ENCODE peak calls at places on chromosomes 1 and 21, in six cellular contexts. One of them, this sample, is unnamed. For H3K27me3, the result is how much of the 10 kb centered on the place peaks cover.

GRCh38 chr1:42419449-42419848 is 36.4 kb downstream of the ZMYND12 start:
- DNase-seq in suprapubic skin: no peak
- DNase-seq in upper lobe of left lung: no peak
- DNase-seq in tibial artery: no peak
- DNase-seq in psoas muscle: peak
- DNase-seq in CD4-positive, alpha-beta T cell: no peak
- DNase-seq in this sample: no peak

GRCh38 chr1:247209306-247209900 is 37.6 kb upstream of the ZNF124 start:
- DNase-seq in suprapubic skin: no peak
- DNase-seq in upper lobe of left lung: no peak
- DNase-seq in tibial artery: no peak
- DNase-seq in psoas muscle: no peak
- DNase-seq in CD4-positive, alpha-beta T cell: no peak
- DNase-seq in this sample: no peak

GRCh38 chr1:115977481-115978258 is 1.4 kb downstream of the SLC22A15 start:
- DNase-seq in suprapubic skin: peak
- DNase-seq in upper lobe of left lung: peak
- DNase-seq in tibial artery: peak
- DNase-seq in psoas muscle: no peak
- DNase-seq in CD4-positive, alpha-beta T cell: no peak
- DNase-seq in this sample: no peak

GRCh38 chr21:45306832-45307571 is 19.3 kb upstream of the POFUT2 start:
- DNase-seq in suprapubic skin: peak
- DNase-seq in upper lobe of left lung: peak
- DNase-seq in tibial artery: peak
- DNase-seq in psoas muscle: peak
- DNase-seq in CD4-positive, alpha-beta T cell: no peak
- DNase-seq in this sample: peak

GRCh38 chr1:173042806-173043205 is 7.9 kb downstream of the TNFSF18 start:
- DNase-seq in suprapubic skin: no peak
- DNase-seq in upper lobe of left lung: no peak
- DNase-seq in tibial artery: no peak
- DNase-seq in psoas muscle: no peak
- DNase-seq in CD4-positive, alpha-beta T cell: no peak
- DNase-seq in this sample: no peak

GRCh38 chr1:75136158-75136815 is 2.1 kb downstream of the LHX8 start:
- DNase-seq in suprapubic skin: no peak
- DNase-seq in upper lobe of left lung: no peak
- DNase-seq in tibial artery: no peak
- DNase-seq in psoas muscle: no peak
- DNase-seq in CD4-positive, alpha-beta T cell: no peak
- DNase-seq in this sample: no peak

GRCh38 chr1:1833916-1834325 is 55.7 kb upstream of the NADK start:
- DNase-seq in suprapubic skin: no peak
- DNase-seq in upper lobe of left lung: no peak
- DNase-seq in tibial artery: no peak
- DNase-seq in psoas muscle: no peak
- DNase-seq in CD4-positive, alpha-beta T cell: no peak
- DNase-seq in this sample: no peak

GRCh38 chr1:202117898-202118371 is 4.8 kb upstream of the GPR37L1 start:
- DNase-seq in suprapubic skin: no peak
- DNase-seq in upper lobe of left lung: no peak
- DNase-seq in tibial artery: no peak
- DNase-seq in psoas muscle: no peak
- DNase-seq in CD4-positive, alpha-beta T cell: no peak
- DNase-seq in this sample: no peak

GRCh38 chr1:50707824-50708223 is 252.2 kb downstream of the FAF1 start:
- DNase-seq in suprapubic skin: no peak
- DNase-seq in upper lobe of left lung: no peak
- DNase-seq in tibial artery: no peak
- DNase-seq in psoas muscle: no peak
- DNase-seq in CD4-positive, alpha-beta T cell: no peak
- DNase-seq in this sample: no peak

GRCh38 chr1:237772014-237772413 is 118.7 kb downstream of the ZP4 start:
- DNase-seq in suprapubic skin: no peak
- DNase-seq in upper lobe of left lung: no peak
- DNase-seq in tibial artery: no peak
- DNase-seq in psoas muscle: no peak
- DNase-seq in CD4-positive, alpha-beta T cell: no peak
- DNase-seq in this sample: no peak

GRCh38 chr1:19220080-19220846 is 10.2 kb upstream of the UBR4 start:
- DNase-seq in suprapubic skin: no peak
- DNase-seq in upper lobe of left lung: no peak
- DNase-seq in tibial artery: no peak
- DNase-seq in psoas muscle: no peak
- DNase-seq in CD4-positive, alpha-beta T cell: no peak
- DNase-seq in this sample: no peak

GRCh38 chr1:51607676-51608075 is 9.2 kb upstream of the OSBPL9 start:
- DNase-seq in suprapubic skin: no peak
- DNase-seq in upper lobe of left lung: no peak
- DNase-seq in tibial artery: no peak
- DNase-seq in psoas muscle: no peak
- DNase-seq in CD4-positive, alpha-beta T cell: no peak
- DNase-seq in this sample: no peak

GRCh38 chr1:246803891-246804290 is 79.7 kb downstream of the SCCPDH start:
- DNase-seq in suprapubic skin: no peak
- DNase-seq in upper lobe of left lung: no peak
- DNase-seq in tibial artery: no peak
- DNase-seq in psoas muscle: no peak
- DNase-seq in CD4-positive, alpha-beta T cell: no peak
- DNase-seq in this sample: no peak

GRCh38 chr1:25148673-25149300 is 83.5 kb downstream of the SYF2 start:
- DNase-seq in suprapubic skin: no peak
- DNase-seq in upper lobe of left lung: no peak
- DNase-seq in tibial artery: no peak
- DNase-seq in psoas muscle: no peak
- DNase-seq in CD4-positive, alpha-beta T cell: no peak
- DNase-seq in this sample: no peak

GRCh38 chr1:51558375-51558924 is 39.4 kb upstream of the EPS15 start:
- DNase-seq in suprapubic skin: no peak
- DNase-seq in upper lobe of left lung: no peak
- DNase-seq in tibial artery: no peak
- DNase-seq in psoas muscle: no peak
- DNase-seq in CD4-positive, alpha-beta T cell: no peak
- DNase-seq in this sample: no peak

GRCh38 chr1:224106568-224107281 is 7.2 kb upstream of the FBXO28 start:
- DNase-seq in suprapubic skin: no peak
- DNase-seq in upper lobe of left lung: peak
- DNase-seq in tibial artery: no peak
- DNase-seq in psoas muscle: no peak
- DNase-seq in CD4-positive, alpha-beta T cell: no peak
- DNase-seq in this sample: peak

GRCh38 chr1:24231701-24232100 is 44.6 kb upstream of the IFNLR1 start:
- DNase-seq in suprapubic skin: no peak
- DNase-seq in upper lobe of left lung: no peak
- DNase-seq in tibial artery: no peak
- DNase-seq in psoas muscle: no peak
- DNase-seq in CD4-positive, alpha-beta T cell: no peak
- DNase-seq in this sample: no peak

GRCh38 chr1:1157914-1158710 is 15.6 kb upstream of the TTLL10 start:
- DNase-seq in suprapubic skin: no peak
- DNase-seq in upper lobe of left lung: peak
- DNase-seq in tibial artery: peak
- DNase-seq in psoas muscle: peak
- DNase-seq in CD4-positive, alpha-beta T cell: peak
- DNase-seq in this sample: peak

GRCh38 chr1:65751961-65752360 is 40.7 kb upstream of the PDE4B start:
- DNase-seq in suprapubic skin: no peak
- DNase-seq in upper lobe of left lung: no peak
- DNase-seq in tibial artery: no peak
- DNase-seq in psoas muscle: no peak
- DNase-seq in CD4-positive, alpha-beta T cell: no peak
- DNase-seq in this sample: no peak

GRCh38 chr1:11531314-11531870 is 52.4 kb downstream of the DISP3 start:
- DNase-seq in suprapubic skin: no peak
- DNase-seq in upper lobe of left lung: no peak
- DNase-seq in tibial artery: no peak
- DNase-seq in psoas muscle: no peak
- DNase-seq in CD4-positive, alpha-beta T cell: no peak
- DNase-seq in this sample: no peak

GRCh38 chr1:88399690-88400089 is 284.4 kb upstream of the PKN2 start:
- DNase-seq in suprapubic skin: no peak
- DNase-seq in upper lobe of left lung: no peak
- DNase-seq in tibial artery: no peak
- DNase-seq in psoas muscle: no peak
- DNase-seq in CD4-positive, alpha-beta T cell: no peak
- DNase-seq in this sample: no peak

GRCh38 chr1:193538690-193539089 is 352.3 kb upstream of the B3GALT2 start:
- DNase-seq in suprapubic skin: no peak
- DNase-seq in upper lobe of left lung: no peak
- DNase-seq in tibial artery: no peak
- DNase-seq in psoas muscle: no peak
- DNase-seq in CD4-positive, alpha-beta T cell: no peak
- DNase-seq in this sample: no peak

GRCh38 chr1:158169105-158169504 is 11.6 kb upstream of the CD1D start:
- DNase-seq in suprapubic skin: no peak
- DNase-seq in upper lobe of left lung: no peak
- DNase-seq in tibial artery: no peak
- DNase-seq in psoas muscle: no peak
- DNase-seq in CD4-positive, alpha-beta T cell: no peak
- DNase-seq in this sample: no peak

GRCh38 chr21:42653492-42654061 is at the start of gene PDE9A:
- DNase-seq in suprapubic skin: no peak
- DNase-seq in upper lobe of left lung: no peak
- DNase-seq in tibial artery: no peak
- DNase-seq in psoas muscle: peak
- DNase-seq in CD4-positive, alpha-beta T cell: peak
- DNase-seq in this sample: no peak

GRCh38 chr21:42656872-42657271 is 3.5 kb downstream of the PDE9A start:
- DNase-seq in suprapubic skin: no peak
- DNase-seq in upper lobe of left lung: no peak
- DNase-seq in tibial artery: no peak
- DNase-seq in psoas muscle: no peak
- DNase-seq in CD4-positive, alpha-beta T cell: no peak
- DNase-seq in this sample: no peak

GRCh38 chr21:42655797-42656770 is 2.7 kb downstream of the PDE9A start:
- DNase-seq in suprapubic skin: no peak
- DNase-seq in upper lobe of left lung: no peak
- DNase-seq in tibial artery: no peak
- DNase-seq in psoas muscle: no peak
- DNase-seq in CD4-positive, alpha-beta T cell: no peak
- DNase-seq in this sample: no peak

GRCh38 chr21:42654179-42654912 is 925 bp downstream of the PDE9A start:
- DNase-seq in suprapubic skin: no peak
- DNase-seq in upper lobe of left lung: peak
- DNase-seq in tibial artery: no peak
- DNase-seq in psoas muscle: no peak
- DNase-seq in CD4-positive, alpha-beta T cell: no peak
- DNase-seq in this sample: no peak

DNA sequence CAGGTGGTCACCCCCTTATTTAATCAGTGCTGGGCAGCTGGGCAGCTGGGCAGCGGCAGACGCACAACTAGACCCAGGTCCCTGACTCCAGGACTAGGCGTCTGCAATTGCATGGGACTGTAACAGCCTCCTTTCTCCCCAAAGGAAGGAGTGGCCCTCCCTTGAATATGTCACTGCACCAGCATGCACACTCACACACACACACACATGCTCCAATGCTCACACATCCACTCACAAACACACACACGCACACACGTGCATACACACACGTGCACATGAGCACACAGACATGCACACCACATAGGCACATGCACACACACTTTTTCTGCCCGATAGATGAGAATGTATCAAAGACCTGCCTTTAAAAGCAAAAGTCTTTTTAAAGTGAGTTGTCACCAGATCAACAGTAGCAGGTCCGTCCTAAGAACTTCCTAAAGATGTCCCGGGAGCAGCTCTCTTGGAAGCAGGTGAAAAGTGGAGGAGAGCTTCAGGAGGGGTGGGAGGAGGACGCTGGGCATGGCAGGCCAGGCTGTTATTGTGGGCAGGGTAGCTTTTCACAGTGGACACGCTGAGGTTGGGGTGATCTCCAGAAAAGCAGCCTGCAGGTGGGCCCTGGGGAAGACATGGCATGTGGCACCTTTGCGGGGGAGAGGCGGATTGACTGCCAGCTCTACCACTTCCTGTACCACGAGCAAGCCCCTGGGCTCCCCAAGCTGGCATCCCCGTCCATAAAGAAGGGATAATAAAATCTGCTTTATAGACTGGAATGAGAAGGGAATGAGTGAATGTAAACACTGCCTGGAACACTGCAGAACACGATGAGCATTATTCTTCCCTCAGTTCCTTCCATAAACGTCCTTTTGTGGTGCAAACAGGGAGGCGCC is 1.7 kb downstream of the PDE9A start:
- DNase-seq in suprapubic skin: no peak
- DNase-seq in upper lobe of left lung: no peak
- DNase-seq in tibial artery: no peak
- DNase-seq in psoas muscle: no peak
- DNase-seq in CD4-positive, alpha-beta T cell: no peak
- DNase-seq in this sample: no peak
- H3K27me3 ChIP-seq in suprapubic skin: under half
- H3K27me3 ChIP-seq in upper lobe of left lung: under half
- H3K27me3 ChIP-seq in tibial artery: under half
- H3K27me3 ChIP-seq in psoas muscle: half or more
- H3K27me3 ChIP-seq in CD4-positive, alpha-beta T cell: under half
- H3K27me3 ChIP-seq in this sample: under half

GRCh38 chr1:7327849-7328248 is 443.2 kb upstream of the VAMP3 start:
- DNase-seq in suprapubic skin: no peak
- DNase-seq in upper lobe of left lung: no peak
- DNase-seq in tibial artery: no peak
- DNase-seq in psoas muscle: no peak
- DNase-seq in CD4-positive, alpha-beta T cell: no peak
- DNase-seq in this sample: no peak

GRCh38 chr1:7333094-7333493 is 438.0 kb upstream of the VAMP3 start:
- DNase-seq in suprapubic skin: no peak
- DNase-seq in upper lobe of left lung: no peak
- DNase-seq in tibial artery: no peak
- DNase-seq in psoas muscle: no peak
- DNase-seq in CD4-positive, alpha-beta T cell: no peak
- DNase-seq in this sample: no peak

GRCh38 chr1:7333576-7333975 is 437.5 kb upstream of the VAMP3 start:
- DNase-seq in suprapubic skin: no peak
- DNase-seq in upper lobe of left lung: no peak
- DNase-seq in tibial artery: no peak
- DNase-seq in psoas muscle: no peak
- DNase-seq in CD4-positive, alpha-beta T cell: no peak
- DNase-seq in this sample: no peak

GRCh38 chr1:7331926-7332535 is 439.1 kb upstream of the VAMP3 start:
- DNase-seq in suprapubic skin: no peak
- DNase-seq in upper lobe of left lung: no peak
- DNase-seq in tibial artery: no peak
- DNase-seq in psoas muscle: no peak
- DNase-seq in CD4-positive, alpha-beta T cell: no peak
- DNase-seq in this sample: peak

GRCh38 chr1:7329868-7330615 is 441.1 kb upstream of the VAMP3 start:
- DNase-seq in suprapubic skin: no peak
- DNase-seq in upper lobe of left lung: no peak
- DNase-seq in tibial artery: no peak
- DNase-seq in psoas muscle: no peak
- DNase-seq in CD4-positive, alpha-beta T cell: no peak
- DNase-seq in this sample: no peak
- H3K27me3 ChIP-seq in suprapubic skin: under half
- H3K27me3 ChIP-seq in upper lobe of left lung: under half
- H3K27me3 ChIP-seq in tibial artery: under half
- H3K27me3 ChIP-seq in psoas muscle: under half
- H3K27me3 ChIP-seq in CD4-positive, alpha-beta T cell: under half
- H3K27me3 ChIP-seq in this sample: under half

GRCh38 chr1:5740450-5740849 is 251.8 kb downstream of the NPHP4 start:
- DNase-seq in suprapubic skin: no peak
- DNase-seq in upper lobe of left lung: no peak
- DNase-seq in tibial artery: no peak
- DNase-seq in psoas muscle: no peak
- DNase-seq in CD4-positive, alpha-beta T cell: no peak
- DNase-seq in this sample: no peak
- H3K27me3 ChIP-seq in suprapubic skin: under half
- H3K27me3 ChIP-seq in upper lobe of left lung: under half
- H3K27me3 ChIP-seq in tibial artery: under half
- H3K27me3 ChIP-seq in psoas muscle: under half
- H3K27me3 ChIP-seq in CD4-positive, alpha-beta T cell: under half
- H3K27me3 ChIP-seq in this sample: under half

GRCh38 chr1:220893701-220894024 is 14.4 kb downstream of the HLX start:
- DNase-seq in suprapubic skin: no peak
- DNase-seq in upper lobe of left lung: no peak
- DNase-seq in tibial artery: no peak
- DNase-seq in psoas muscle: no peak
- DNase-seq in CD4-positive, alpha-beta T cell: no peak
- DNase-seq in this sample: no peak
- H3K27me3 ChIP-seq in suprapubic skin: half or more
- H3K27me3 ChIP-seq in upper lobe of left lung: under half
- H3K27me3 ChIP-seq in tibial artery: under half
- H3K27me3 ChIP-seq in psoas muscle: half or more
- H3K27me3 ChIP-seq in CD4-positive, alpha-beta T cell: half or more
- H3K27me3 ChIP-seq in this sample: half or more

This sample was measured in breast epithelium.